ENCODE peak calls at places on chromosomes 1 and 21, in nine cellular contexts. E is prostate gland, M is right lobe of liver, Y is spleen, S is thyroid gland, T is ovary, P is esophagus squamous epithelium, Q is sigmoid colon, H is endothelial cell of umbilical vein. C is an unnamed sample.

GRCh38 chr1:226158457-226158856 is 28.1 kb downstream of the ACBD3 start:
- DNase-seq in E (no peak), M (no peak), Y (no peak), S (no peak), T (no peak), P (no peak), Q (no peak), H (no peak), C (no peak)

GRCh38 chr1:18761948-18762905 is 97.2 kb downstream of the TAS1R2 start:
- DNase-seq in E (no peak), M (no peak), Y (no peak), S (peak), T (no peak), P (no peak), Q (no peak), H (no peak), C (no peak)

GRCh38 chr1:45892068-45892785 is 88.8 kb downstream of the MAST2 start:
- DNase-seq in E (peak), M (no peak), Y (no peak), S (peak), T (no peak), P (no peak), Q (no peak), H (peak), C (no peak)

GRCh38 chr1:5938068-5938740 is 54.0 kb downstream of the NPHP4 start:
- DNase-seq in E (no peak), M (no peak), Y (no peak), S (no peak), T (no peak), P (no peak), Q (no peak), H (no peak), C (no peak)

GRCh38 chr21:33384851-33385331 is 18.3 kb upstream of the IFNGR2 start:
- DNase-seq in E (no peak), M (no peak), Y (no peak), S (no peak), T (no peak), P (no peak), Q (no peak), H (no peak), C (no peak)

GRCh38 chr1:175427625-175428024 is 235.0 kb upstream of the KIAA0040 start:
- DNase-seq in E (no peak), M (no peak), Y (no peak), S (no peak), T (no peak), P (no peak), Q (no peak), H (no peak), C (no peak)

GRCh38 chr21:45636921-45637646 is 6.4 kb upstream of the PCBP3 start:
- DNase-seq in E (no peak), M (peak), Y (no peak), S (no peak), T (no peak), P (no peak), Q (no peak), H (no peak), C (no peak)

GRCh38 chr1:93661829-93662474 is 19.7 kb downstream of the BCAR3 start:
- DNase-seq in E (no peak), M (no peak), Y (no peak), S (peak), T (no peak), P (no peak), Q (no peak), H (peak), C (no peak)

GRCh38 chr1:161139765-161140164 is 7.3 kb upstream of the DEDD start:
- DNase-seq in E (peak), M (no peak), Y (no peak), S (no peak), T (no peak), P (no peak), Q (no peak), H (peak), C (no peak)

GRCh38 chr1:229130028-229130668 is 140.8 kb upstream of the RAB4A start:
- DNase-seq in E (no peak), M (peak), Y (no peak), S (no peak), T (no peak), P (no peak), Q (peak), H (no peak), C (peak)

GRCh38 chr1:54199151-54199764 is 572 bp downstream of the CYB5RL start:
- DNase-seq in E (no peak), M (no peak), Y (no peak), S (no peak), T (no peak), P (no peak), Q (no peak), H (no peak), C (no peak)

GRCh38 chr1:22531251-22531650 is 32.0 kb upstream of the EPHA8 start:
- DNase-seq in E (no peak), M (no peak), Y (no peak), S (no peak), T (no peak), P (no peak), Q (no peak), H (peak), C (no peak)

GRCh38 chr21:45972716-45973474 is 8.7 kb upstream of the COL6A1 start:
- DNase-seq in E (no peak), M (peak), Y (peak), S (peak), T (peak), P (no peak), Q (peak), H (peak), C (peak)

GRCh38 chr1:12617511-12617900 is 504 bp downstream of the DHRS3 start:
- DNase-seq in E (peak), M (peak), Y (peak), S (peak), T (no peak), P (no peak), Q (no peak), H (no peak), C (no peak)

GRCh38 chr1:226325178-226325577 is 16.2 kb upstream of the LIN9 start:
- DNase-seq in E (no peak), M (no peak), Y (no peak), S (no peak), T (no peak), P (no peak), Q (no peak), H (no peak), C (no peak)

GRCh38 chr1:206081811-206082210 is 28.8 kb downstream of the RHEX start:
- DNase-seq in E (no peak), M (peak), Y (no peak), S (no peak), T (no peak), P (no peak), Q (no peak), H (no peak), C (no peak)

GRCh38 chr1:213122514-213122929 is 71.5 kb downstream of the RPS6KC1 start:
- DNase-seq in E (no peak), M (no peak), Y (no peak), S (no peak), T (no peak), P (no peak), Q (no peak), H (peak), C (no peak)

GRCh38 chr1:117301906-117302305 is 65.3 kb upstream of the MAN1A2 start:
- DNase-seq in E (no peak), M (no peak), Y (no peak), S (no peak), T (no peak), P (no peak), Q (no peak), H (no peak), C (no peak)

GRCh38 chr1:115402753-115403184 is 64.7 kb upstream of the NGF start:
- DNase-seq in E (no peak), M (no peak), Y (no peak), S (no peak), T (no peak), P (no peak), Q (no peak), H (no peak), C (no peak)

GRCh38 chr1:51877434-51878306 is 857 bp downstream of the NRDC start:
- DNase-seq in E (peak), M (peak), Y (no peak), S (peak), T (no peak), P (no peak), Q (peak), H (peak), C (peak)

GRCh38 chr1:183234660-183235476 is 48.8 kb downstream of the LAMC2 start:
- DNase-seq in E (peak), M (no peak), Y (no peak), S (peak), T (peak), P (no peak), Q (peak), H (peak), C (peak)

GRCh38 chr1:173768827-173769226 is 54.0 kb downstream of the KLHL20 start:
- DNase-seq in E (no peak), M (no peak), Y (no peak), S (no peak), T (no peak), P (no peak), Q (no peak), H (no peak), C (no peak)

GRCh38 chr1:100622037-100622436 is 84.1 kb downstream of the GPR88 start:
- DNase-seq in E (no peak), M (no peak), Y (no peak), S (no peak), T (peak), P (no peak), Q (no peak), H (peak), C (no peak)

GRCh38 chr1:240385985-240386978 is 225.7 kb downstream of the GREM2 start:
- DNase-seq in E (no peak), M (no peak), Y (no peak), S (no peak), T (no peak), P (no peak), Q (no peak), H (no peak), C (no peak)

GRCh38 chr1:59158321-59158720 is 138.6 kb upstream of the FGGY start:
- DNase-seq in E (no peak), M (no peak), Y (no peak), S (no peak), T (no peak), P (no peak), Q (no peak), H (no peak), C (no peak)

GRCh38 chr1:42927274-42927841 is 31.3 kb downstream of the SLC2A1 start:
- DNase-seq in E (no peak), M (no peak), Y (peak), S (no peak), T (no peak), P (no peak), Q (no peak), H (no peak), C (no peak)

GRCh38 chr1:223712856-223713494 is 636 bp downstream of the CAPN2 start:
- DNase-seq in E (no peak), M (peak), Y (peak), S (peak), T (no peak), P (no peak), Q (peak), H (peak), C (peak)

GRCh38 chr21:14482165-14482564 is 64.0 kb downstream of the SAMSN1 start:
- DNase-seq in E (no peak), M (no peak), Y (no peak), S (no peak), T (no peak), P (no peak), Q (no peak), H (no peak), C (peak)

GRCh38 chr1:54973205-54973921 is 7.1 kb upstream of the TMEM61 start:
- DNase-seq in E (no peak), M (no peak), Y (no peak), S (no peak), T (no peak), P (no peak), Q (no peak), H (no peak), C (peak)

GRCh38 chr1:14300991-14301703 is 297.3 kb upstream of the KAZN start:
- DNase-seq in E (peak), M (no peak), Y (no peak), S (no peak), T (no peak), P (no peak), Q (peak), H (no peak), C (no peak)

GRCh38 chr1:190391582-190391981 is 86.1 kb downstream of the BRINP3 start:
- DNase-seq in E (no peak), M (no peak), Y (no peak), S (no peak), T (no peak), P (no peak), Q (no peak), H (no peak), C (no peak)

GRCh38 chr1:25616932-25617625 is 488 bp downstream of the MAN1C1 start:
- DNase-seq in E (no peak), M (no peak), Y (peak), S (peak), T (no peak), P (no peak), Q (no peak), H (no peak), C (no peak)

GRCh38 chr1:234963904-234964702 is 164.5 kb downstream of the TOMM20 start:
- DNase-seq in E (no peak), M (peak), Y (no peak), S (no peak), T (no peak), P (no peak), Q (peak), H (peak), C (no peak)

GRCh38 chr1:102776074-102776473 is 332.2 kb downstream of the COL11A1 start:
- DNase-seq in E (no peak), M (no peak), Y (no peak), S (no peak), T (no peak), P (no peak), Q (no peak), H (no peak), C (no peak)

GRCh38 chr1:121517586-121518230 is 332.9 kb downstream of the SRGAP2C start:
- DNase-seq in E (no peak), M (no peak), Y (no peak), S (no peak), T (no peak), P (no peak), Q (no peak), H (no peak), C (no peak)

GRCh38 chr1:201883266-201883665 is 5.4 kb upstream of the SHISA4 start:
- DNase-seq in E (no peak), M (no peak), Y (no peak), S (no peak), T (peak), P (no peak), Q (no peak), H (no peak), C (no peak)

GRCh38 chr1:8910331-8910730 is 31.8 kb upstream of the ENO1 start:
- DNase-seq in E (no peak), M (no peak), Y (no peak), S (no peak), T (no peak), P (no peak), Q (no peak), H (no peak), C (no peak)

GRCh38 chr1:101219919-101220695 is 16.7 kb upstream of the S1PR1 start:
- DNase-seq in E (no peak), M (peak), Y (no peak), S (no peak), T (no peak), P (no peak), Q (no peak), H (no peak), C (peak)

GRCh38 chr21:17386498-17386897 is 126.3 kb upstream of the CXADR start:
- DNase-seq in E (no peak), M (no peak), Y (no peak), S (no peak), T (no peak), P (no peak), Q (no peak), H (no peak), C (no peak)
- H3K27ac ChIP-seq in E (no peak), M (no peak), Y (no peak), S (no peak), T (no peak), P (no peak), Q (no peak), H (no peak), C (no peak)

GRCh38 chr1:70441392-70442035 is 30.4 kb downstream of the CTH start:
- DNase-seq in E (no peak), M (no peak), Y (no peak), S (no peak), T (no peak), P (no peak), Q (no peak), H (peak), C (peak)
- TF ChIP-seq POLR2A in E (no peak), M (no peak), Y (no peak), S (no peak), T (no peak), P (no peak), Q (no peak), H (no peak), C (no peak)

GRCh38 chr1:91879739-91880138 is 6.2 kb downstream of the TGFBR3 start:
- DNase-seq in E (no peak), M (no peak), Y (no peak), S (no peak), T (no peak), P (no peak), Q (no peak), H (no peak), C (no peak)
- TF ChIP-seq CTCF in E (no peak), M (no peak), Y (no peak), S (no peak), T (no peak), P (no peak), Q (no peak), H (no peak), C (no peak)

DNA sequence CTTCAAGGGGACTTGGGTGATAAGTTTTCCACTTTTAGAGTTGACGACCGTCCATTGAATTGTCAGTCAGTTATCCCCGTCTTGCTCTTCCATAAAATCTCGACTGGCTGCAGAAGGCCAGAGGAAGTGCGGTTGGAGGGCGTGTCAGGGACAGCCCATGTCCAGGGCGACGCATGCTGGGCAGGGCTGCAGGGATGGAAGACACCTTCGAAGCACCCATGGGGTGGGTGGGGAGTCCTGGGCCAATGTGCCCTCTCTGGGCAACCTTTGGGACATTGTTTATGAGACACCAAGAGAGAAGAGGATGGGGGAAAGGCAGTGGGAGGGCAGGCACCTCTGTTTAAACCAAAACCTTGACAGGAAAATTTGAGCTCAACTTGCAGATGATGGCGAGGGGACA is 38.6 kb upstream of the EDN2 start:
- DNase-seq in E (no peak), M (no peak), Y (no peak), S (no peak), T (no peak), P (no peak), Q (no peak), H (no peak), C (no peak)
- H3K27ac ChIP-seq in E (no peak), M (no peak), Y (no peak), S (no peak), T (no peak), P (no peak), Q (no peak), H (no peak), C (no peak)

GRCh38 chr1:16145988-16146887 is 9.6 kb downstream of the EPHA2 start:
- DNase-seq in E (peak), M (peak), Y (no peak), S (peak), T (peak), P (no peak), Q (peak), H (peak), C (peak)
- TF ChIP-seq POLR2A in E (no peak), M (peak), Y (no peak), S (no peak), T (peak), P (no peak), Q (no peak), H (peak), C (peak)

GRCh38 chr1:66752000-66752592 is at the start of gene DYNLT5:
- DNase-seq in E (no peak), M (peak), Y (peak), S (peak), T (peak), P (no peak), Q (peak), H (peak), C (peak)
- TF ChIP-seq CTCF in E (no peak), M (no peak), Y (no peak), S (no peak), T (no peak), P (no peak), Q (no peak), H (peak), C (peak)

GRCh38 chr1:145987926-145988325 is 8.5 kb downstream of the TXNIP start:
- DNase-seq in E (no peak), M (no peak), Y (no peak), S (no peak), T (no peak), P (no peak), Q (no peak), H (no peak), C (no peak)

GRCh38 chr1:145988773-145989172 is 7.6 kb downstream of the TXNIP start:
- DNase-seq in E (no peak), M (no peak), Y (no peak), S (peak), T (no peak), P (no peak), Q (peak), H (no peak), C (no peak)

GRCh38 chr1:145985129-145985501 is 11.3 kb downstream of the TXNIP start:
- DNase-seq in E (no peak), M (no peak), Y (no peak), S (peak), T (no peak), P (no peak), Q (peak), H (no peak), C (peak)

GRCh38 chr1:145985502-145986439 is 10.6 kb downstream of the TXNIP start:
- DNase-seq in E (no peak), M (peak), Y (no peak), S (peak), T (no peak), P (no peak), Q (peak), H (peak), C (peak)

GRCh38 chr1:145986551-145986950 is 9.8 kb downstream of the TXNIP start:
- DNase-seq in E (no peak), M (no peak), Y (no peak), S (no peak), T (no peak), P (no peak), Q (peak), H (no peak), C (no peak)
- H3K27ac ChIP-seq in E (peak), M (no peak), Y (peak), S (peak), T (no peak), P (peak), Q (peak), H (no peak), C (peak)

GRCh38 chr1:24185056-24185455 is 2.0 kb downstream of the IFNLR1 start:
- DNase-seq in E (no peak), M (no peak), Y (no peak), S (no peak), T (no peak), P (no peak), Q (no peak), H (no peak), C (no peak)

GRCh38 chr1:24189528-24189927 is 2.4 kb upstream of the IFNLR1 start:
- DNase-seq in E (no peak), M (no peak), Y (peak), S (no peak), T (no peak), P (no peak), Q (no peak), H (no peak), C (no peak)

GRCh38 chr1:24186711-24186992 is 437 bp downstream of the IFNLR1 start:
- DNase-seq in E (no peak), M (no peak), Y (no peak), S (no peak), T (no peak), P (no peak), Q (no peak), H (no peak), C (no peak)

GRCh38 chr1:24186031-24186710 is 918 bp downstream of the IFNLR1 start:
- DNase-seq in E (peak), M (no peak), Y (no peak), S (no peak), T (no peak), P (no peak), Q (no peak), H (no peak), C (no peak)

DNA sequence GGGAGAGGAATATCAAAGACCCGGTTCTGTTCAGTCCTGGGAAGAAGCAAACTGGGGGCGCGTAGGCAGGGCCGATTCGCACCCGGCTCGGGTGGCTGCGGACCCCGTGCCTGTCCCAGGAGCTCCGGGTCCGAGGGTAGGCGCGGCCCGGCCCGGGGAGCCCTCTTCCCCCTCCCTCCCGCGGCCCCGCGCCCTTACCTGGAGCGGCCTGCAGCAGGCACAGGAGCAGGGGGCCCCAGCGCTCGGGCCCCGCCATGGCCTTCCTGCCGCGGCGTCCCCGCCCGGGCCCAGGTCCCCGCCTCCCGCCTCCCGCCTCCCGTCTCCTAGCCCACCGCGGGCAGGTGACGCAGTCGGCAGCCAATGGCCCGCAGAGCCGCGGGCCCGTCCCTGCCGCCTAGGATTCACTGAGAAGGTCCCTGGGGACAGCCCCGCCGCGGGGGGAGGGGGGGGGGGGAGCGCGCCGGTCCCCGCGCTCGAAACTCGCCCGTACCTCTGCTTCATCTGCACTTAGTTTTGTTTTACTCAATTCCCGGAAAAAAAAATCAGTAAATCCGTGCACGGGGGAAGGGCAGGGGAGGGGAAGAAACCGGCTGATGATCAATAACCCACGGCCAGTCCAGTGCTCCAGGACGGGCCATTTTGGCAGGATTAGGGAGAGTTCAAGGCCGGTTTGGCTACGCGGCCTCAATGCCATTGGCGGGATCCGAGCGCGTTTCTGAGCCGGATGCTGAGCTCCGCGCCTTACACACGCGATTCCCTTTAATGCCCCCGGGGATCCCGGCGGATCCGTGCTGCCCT is at the start of gene IFNLR1:
- DNase-seq in E (peak), M (peak), Y (peak), S (peak), T (peak), P (no peak), Q (no peak), H (no peak), C (peak)
- TF ChIP-seq POLR2A in E (peak), M (peak), Y (no peak), S (no peak), T (no peak), P (peak), Q (no peak), H (no peak), C (no peak)